ENCODE peak calls at places on chromosome 12, in seven cellular contexts. K is HTR-8/SVneo; J is AML-193; S is left cardiac atrium; E is substantia nigra; M is NCI-H2081; P is activated T-cell treated with anti-CD3 and anti-CD28 coated beads, Interleukin-2, amount 50 U/mL, for 48 hours. H is an unnamed sample.

GRCh38 chr12:5073054-5073453 is 29.4 kb downstream of the KCNA5 start:
- DNase-seq in K (no peak), P (no peak), J (no peak), S (no peak), E (no peak), M (no peak), H (no peak)

GRCh38 chr12:64995831-64996230 is 125.3 kb downstream of the WIF1 start:
- DNase-seq in M (no peak), S (no peak), K (no peak), J (no peak), P (no peak), E (no peak), H (no peak)

GRCh38 chr12:41624571-41624970 is 436.5 kb downstream of the PDZRN4 start:
- DNase-seq in J (no peak), E (no peak), P (no peak), M (no peak), S (no peak), K (no peak), H (no peak)

GRCh38 chr12:34625116-34625515 is 602.8 kb downstream of the ALG10 start:
- DNase-seq in E (no peak), M (no peak), P (no peak), J (peak), S (no peak), K (no peak), H (peak)

GRCh38 chr12:130761537-130762318 is 45.6 kb upstream of the RIMBP2 start:
- DNase-seq in J (no peak), M (peak), S (peak), E (peak), P (peak), K (peak), H (peak)

GRCh38 chr12:79143803-79144202 is 279.2 kb downstream of the SYT1 start:
- DNase-seq in M (peak), J (no peak), P (no peak), K (no peak), S (no peak), E (no peak), H (no peak)

GRCh38 chr12:57235728-57236131 is 6.2 kb downstream of the SHMT2 start:
- DNase-seq in M (no peak), P (no peak), J (no peak), K (no peak), E (no peak), S (no peak), H (no peak)

GRCh38 chr12:93144109-93144508 is 215.0 kb upstream of the EEA1 start:
- DNase-seq in P (no peak), E (no peak), M (no peak), J (no peak), S (no peak), K (no peak), H (no peak)

GRCh38 chr12:109981311-109981710 is 14.9 kb downstream of the GIT2 start:
- DNase-seq in K (no peak), M (no peak), S (no peak), P (peak), E (no peak), J (no peak), H (no peak)

GRCh38 chr12:49369723-49370145 is 2.5 kb downstream of the SPATS2 start:
- DNase-seq in S (peak), K (no peak), P (peak), M (peak), E (no peak), J (peak), H (peak)

GRCh38 chr12:93541578-93542217 is 30.8 kb upstream of the SOCS2 start:
- DNase-seq in J (no peak), P (no peak), M (no peak), S (no peak), K (no peak), E (no peak), H (no peak)

GRCh38 chr12:1611775-1612174 is 17.3 kb upstream of the WNT5B start:
- DNase-seq in P (no peak), E (no peak), S (no peak), J (peak), M (no peak), K (no peak), H (no peak)

GRCh38 chr12:77734489-77734888 is 96.2 kb upstream of the NAV3 start:
- DNase-seq in S (no peak), E (no peak), J (no peak), P (no peak), M (no peak), K (no peak), H (no peak)

GRCh38 chr12:105433804-105434203 is 103.3 kb downstream of the C12orf75 start:
- DNase-seq in M (no peak), S (no peak), J (no peak), P (no peak), K (no peak), E (no peak), H (no peak)

GRCh38 chr12:95326450-95326849 is 108.8 kb downstream of the VEZT start:
- DNase-seq in E (no peak), P (no peak), J (no peak), K (peak), M (no peak), S (no peak), H (no peak)

GRCh38 chr12:89918172-89918880 is 209.7 kb upstream of the ATP2B1 start:
- DNase-seq in M (peak), P (no peak), S (no peak), E (no peak), K (no peak), J (no peak), H (no peak)

GRCh38 chr12:89353188-89353822 is 1.0 kb upstream of the DUSP6 start:
- DNase-seq in M (peak), K (no peak), P (peak), E (peak), J (peak), S (peak), H (peak)

GRCh38 chr12:6345319-6346071 is 3.6 kb upstream of the TNFRSF1A start:
- DNase-seq in J (peak), K (peak), S (peak), E (no peak), P (peak), M (no peak), H (no peak)

GRCh38 chr12:125069616-125070015 is 4.4 kb downstream of the AACS start:
- DNase-seq in P (no peak), E (peak), J (no peak), M (peak), S (no peak), K (no peak), H (no peak)

GRCh38 chr12:132278421-132279183 is 50.8 kb downstream of the GALNT9 start:
- DNase-seq in S (no peak), J (no peak), P (no peak), K (no peak), E (no peak), M (no peak), H (no peak)

GRCh38 chr12:52455818-52456217 is 3.9 kb upstream of the KRT6B start:
- DNase-seq in P (no peak), E (no peak), J (peak), K (no peak), S (no peak), M (no peak), H (no peak)

GRCh38 chr12:107223816-107224215 is 130.5 kb upstream of the CRY1 start:
- DNase-seq in P (no peak), S (no peak), E (no peak), K (no peak), J (no peak), M (no peak), H (no peak)

GRCh38 chr12:114291389-114292075 is 114.4 kb downstream of the TBX5 start:
- DNase-seq in K (no peak), J (no peak), P (no peak), S (no peak), M (no peak), E (no peak), H (no peak)

GRCh38 chr12:26987634-26988424 is 26.4 kb downstream of the TM7SF3 start:
- DNase-seq in P (no peak), M (no peak), J (peak), S (no peak), E (no peak), K (no peak), H (peak)

GRCh38 chr12:16385779-16386646 is 38.6 kb downstream of the MGST1 start:
- DNase-seq in J (no peak), E (peak), K (peak), M (peak), S (no peak), P (no peak), H (peak)

GRCh38 chr12:130335517-130336392 is 1.9 kb upstream of the PIWIL1 start:
- DNase-seq in S (no peak), E (peak), K (peak), P (no peak), J (peak), M (peak), H (peak)

GRCh38 chr12:5808956-5809355 is 136.1 kb downstream of the ANO2 start:
- DNase-seq in M (no peak), J (no peak), K (peak), P (no peak), E (no peak), S (no peak), H (no peak)

GRCh38 chr12:6376965-6377666 is 1.8 kb upstream of the SCNN1A start:
- DNase-seq in M (no peak), E (no peak), S (peak), P (no peak), K (no peak), J (no peak), H (no peak)

GRCh38 chr12:85955127-85955526 is 81.0 kb downstream of the NTS start:
- DNase-seq in E (no peak), J (no peak), P (no peak), M (no peak), S (no peak), K (peak), H (no peak)

GRCh38 chr12:9649532-9649940 is 20.0 kb upstream of the CLEC2D start:
- DNase-seq in P (peak), M (no peak), E (no peak), K (no peak), J (peak), S (no peak), H (no peak)

GRCh38 chr12:50597200-50598195 is 92.7 kb downstream of the DIP2B start:
- DNase-seq in K (peak), E (peak), P (peak), M (no peak), S (no peak), J (no peak), H (peak)

GRCh38 chr12:123027726-123028445 is 47.4 kb downstream of the ARL6IP4 start:
- DNase-seq in K (no peak), E (no peak), J (no peak), P (no peak), S (no peak), M (no peak), H (no peak)

GRCh38 chr12:88562151-88562550 is 18.1 kb downstream of the KITLG start:
- DNase-seq in P (no peak), J (no peak), S (no peak), M (no peak), K (no peak), E (no peak), H (no peak)

GRCh38 chr12:100675432-100675831 is 101.9 kb downstream of the GAS2L3 start:
- DNase-seq in E (no peak), P (no peak), S (peak), K (peak), M (peak), J (no peak), H (no peak)

GRCh38 chr12:96368233-96368632 is 32.0 kb downstream of the CDK17 start:
- DNase-seq in E (peak), S (no peak), K (no peak), M (peak), J (no peak), P (no peak), H (no peak)

GRCh38 chr12:53231859-53232640 is at the start of gene RARG:
- DNase-seq in E (peak), J (no peak), K (peak), M (peak), S (peak), P (peak), H (no peak)

GRCh38 chr12:124786065-124786964 is 77.3 kb downstream of the SCARB1 start:
- DNase-seq in M (no peak), E (peak), S (peak), P (no peak), J (no peak), K (no peak), H (no peak)

GRCh38 chr12:123696641-123697040 is 15.5 kb upstream of the ATP6V0A2 start:
- DNase-seq in K (no peak), J (no peak), S (no peak), E (no peak), M (no peak), P (no peak), H (no peak)

GRCh38 chr12:47270782-47271664 is 191.3 kb upstream of the AMIGO2 start:
- DNase-seq in S (no peak), J (no peak), K (peak), P (no peak), M (no peak), E (no peak), H (no peak)

GRCh38 chr12:94805749-94806148 is 155.4 kb upstream of the TMCC3 start:
- DNase-seq in S (no peak), J (no peak), M (no peak), K (no peak), E (no peak), P (no peak), H (no peak)